ENCODE peak calls at places on chromosomes 11 and 22, in eight cellular contexts. One of them, this sample, is unnamed. For H3K9me3, the result is how much of the 10 kb centered on the place peaks cover.

GRCh38 chr11:64559351-64560138 is 31.5 kb upstream of the SLC22A12 start:
- DNase-seq in left ventricle myocardium inferior: no peak
- DNase-seq in fibroblast of lung: no peak
- DNase-seq in neuronal stem cell: no peak
- DNase-seq in mammary epithelial cell: no peak
- DNase-seq in kidney: peak
- DNase-seq in IMR-90: no peak
- DNase-seq in adrenal gland: no peak
- DNase-seq in this sample: no peak

GRCh38 chr11:68146010-68146540 is 24.9 kb upstream of the CHKA start:
- DNase-seq in fibroblast of lung: no peak
- DNase-seq in kidney: peak
- DNase-seq in neuronal stem cell: no peak
- DNase-seq in mammary epithelial cell: no peak
- DNase-seq in IMR-90: no peak
- DNase-seq in adrenal gland: peak
- DNase-seq in left ventricle myocardium inferior: peak
- DNase-seq in this sample: no peak

GRCh38 chr11:125156346-125156745 is 8.2 kb upstream of the PKNOX2 start:
- DNase-seq in left ventricle myocardium inferior: no peak
- DNase-seq in adrenal gland: no peak
- DNase-seq in mammary epithelial cell: no peak
- DNase-seq in neuronal stem cell: no peak
- DNase-seq in IMR-90: no peak
- DNase-seq in fibroblast of lung: no peak
- DNase-seq in kidney: no peak
- DNase-seq in this sample: no peak

GRCh38 chr11:110573411-110573810 is 138.8 kb downstream of the ARHGAP20 start:
- DNase-seq in mammary epithelial cell: no peak
- DNase-seq in IMR-90: no peak
- DNase-seq in adrenal gland: no peak
- DNase-seq in neuronal stem cell: no peak
- DNase-seq in fibroblast of lung: no peak
- DNase-seq in left ventricle myocardium inferior: no peak
- DNase-seq in kidney: no peak
- DNase-seq in this sample: no peak

GRCh38 chr11:64742940-64743590 is 877 bp downstream of the RASGRP2 start:
- DNase-seq in mammary epithelial cell: peak
- DNase-seq in neuronal stem cell: no peak
- DNase-seq in IMR-90: no peak
- DNase-seq in adrenal gland: peak
- DNase-seq in fibroblast of lung: no peak
- DNase-seq in kidney: peak
- DNase-seq in left ventricle myocardium inferior: peak
- DNase-seq in this sample: peak

GRCh38 chr11:1514349-1515061 is 27.9 kb upstream of the MOB2 start:
- DNase-seq in left ventricle myocardium inferior: peak
- DNase-seq in kidney: peak
- DNase-seq in fibroblast of lung: peak
- DNase-seq in IMR-90: no peak
- DNase-seq in adrenal gland: no peak
- DNase-seq in mammary epithelial cell: no peak
- DNase-seq in neuronal stem cell: no peak
- DNase-seq in this sample: no peak

GRCh38 chr11:34342008-34342533 is 15.7 kb downstream of the ABTB2 start:
- DNase-seq in mammary epithelial cell: no peak
- DNase-seq in left ventricle myocardium inferior: peak
- DNase-seq in fibroblast of lung: peak
- DNase-seq in IMR-90: peak
- DNase-seq in adrenal gland: no peak
- DNase-seq in neuronal stem cell: no peak
- DNase-seq in kidney: no peak
- DNase-seq in this sample: no peak

GRCh38 chr11:129723964-129724291 is 91.7 kb upstream of the TMEM45B start:
- DNase-seq in IMR-90: no peak
- DNase-seq in left ventricle myocardium inferior: no peak
- DNase-seq in fibroblast of lung: no peak
- DNase-seq in kidney: peak
- DNase-seq in adrenal gland: no peak
- DNase-seq in mammary epithelial cell: no peak
- DNase-seq in neuronal stem cell: no peak
- DNase-seq in this sample: no peak

GRCh38 chr11:2325123-2325522 is 23.3 kb downstream of the TSPAN32 start:
- DNase-seq in fibroblast of lung: no peak
- DNase-seq in mammary epithelial cell: no peak
- DNase-seq in left ventricle myocardium inferior: no peak
- DNase-seq in neuronal stem cell: no peak
- DNase-seq in adrenal gland: no peak
- DNase-seq in IMR-90: no peak
- DNase-seq in kidney: no peak
- DNase-seq in this sample: no peak

GRCh38 chr11:72235351-72236057 is 8.5 kb downstream of the PHOX2A start:
- DNase-seq in fibroblast of lung: no peak
- DNase-seq in mammary epithelial cell: no peak
- DNase-seq in IMR-90: no peak
- DNase-seq in left ventricle myocardium inferior: no peak
- DNase-seq in kidney: peak
- DNase-seq in neuronal stem cell: no peak
- DNase-seq in adrenal gland: no peak
- DNase-seq in this sample: no peak

GRCh38 chr11:77188912-77189491 is 61.0 kb downstream of the MYO7A start:
- DNase-seq in IMR-90: no peak
- DNase-seq in adrenal gland: no peak
- DNase-seq in fibroblast of lung: no peak
- DNase-seq in left ventricle myocardium inferior: no peak
- DNase-seq in kidney: peak
- DNase-seq in mammary epithelial cell: no peak
- DNase-seq in neuronal stem cell: no peak
- DNase-seq in this sample: no peak

GRCh38 chr11:75229466-75229865 is 11.1 kb upstream of the TPBGL start:
- DNase-seq in kidney: no peak
- DNase-seq in adrenal gland: no peak
- DNase-seq in neuronal stem cell: no peak
- DNase-seq in IMR-90: no peak
- DNase-seq in left ventricle myocardium inferior: no peak
- DNase-seq in fibroblast of lung: no peak
- DNase-seq in mammary epithelial cell: no peak
- DNase-seq in this sample: no peak

GRCh38 chr11:128235958-128236357 is 351.4 kb downstream of the ETS1 start:
- DNase-seq in mammary epithelial cell: no peak
- DNase-seq in kidney: no peak
- DNase-seq in adrenal gland: no peak
- DNase-seq in IMR-90: no peak
- DNase-seq in fibroblast of lung: no peak
- DNase-seq in left ventricle myocardium inferior: no peak
- DNase-seq in neuronal stem cell: no peak
- DNase-seq in this sample: no peak

GRCh38 chr11:1481861-1482441 is 4.6 kb downstream of the MOB2 start:
- DNase-seq in fibroblast of lung: no peak
- DNase-seq in kidney: peak
- DNase-seq in left ventricle myocardium inferior: peak
- DNase-seq in adrenal gland: no peak
- DNase-seq in mammary epithelial cell: no peak
- DNase-seq in IMR-90: no peak
- DNase-seq in neuronal stem cell: no peak
- DNase-seq in this sample: no peak

GRCh38 chr11:119130662-119131061 is 9.3 kb downstream of the HINFP start:
- DNase-seq in fibroblast of lung: peak
- DNase-seq in left ventricle myocardium inferior: no peak
- DNase-seq in mammary epithelial cell: no peak
- DNase-seq in neuronal stem cell: no peak
- DNase-seq in IMR-90: peak
- DNase-seq in kidney: no peak
- DNase-seq in adrenal gland: no peak
- DNase-seq in this sample: no peak

GRCh38 chr11:5626191-5626590 is 1.4 kb downstream of the TRIM34 start:
- DNase-seq in fibroblast of lung: no peak
- DNase-seq in neuronal stem cell: no peak
- DNase-seq in kidney: no peak
- DNase-seq in mammary epithelial cell: no peak
- DNase-seq in adrenal gland: no peak
- DNase-seq in IMR-90: peak
- DNase-seq in left ventricle myocardium inferior: no peak
- DNase-seq in this sample: peak

GRCh38 chr22:39814899-39815298 is 78.7 kb downstream of the ENTHD1 start:
- DNase-seq in neuronal stem cell: no peak
- DNase-seq in fibroblast of lung: peak
- DNase-seq in kidney: no peak
- DNase-seq in mammary epithelial cell: peak
- DNase-seq in IMR-90: peak
- DNase-seq in adrenal gland: no peak
- DNase-seq in left ventricle myocardium inferior: no peak
- DNase-seq in this sample: peak

GRCh38 chr11:27207025-27207650 is 155.9 kb downstream of the CCDC34 start:
- DNase-seq in neuronal stem cell: no peak
- DNase-seq in fibroblast of lung: peak
- DNase-seq in left ventricle myocardium inferior: no peak
- DNase-seq in mammary epithelial cell: no peak
- DNase-seq in adrenal gland: no peak
- DNase-seq in kidney: no peak
- DNase-seq in IMR-90: no peak
- DNase-seq in this sample: no peak

GRCh38 chr11:69403556-69404215 is 77.8 kb upstream of the LINC01488 start:
- DNase-seq in neuronal stem cell: no peak
- DNase-seq in adrenal gland: no peak
- DNase-seq in IMR-90: peak
- DNase-seq in kidney: peak
- DNase-seq in left ventricle myocardium inferior: no peak
- DNase-seq in fibroblast of lung: peak
- DNase-seq in mammary epithelial cell: no peak
- DNase-seq in this sample: peak

DNA sequence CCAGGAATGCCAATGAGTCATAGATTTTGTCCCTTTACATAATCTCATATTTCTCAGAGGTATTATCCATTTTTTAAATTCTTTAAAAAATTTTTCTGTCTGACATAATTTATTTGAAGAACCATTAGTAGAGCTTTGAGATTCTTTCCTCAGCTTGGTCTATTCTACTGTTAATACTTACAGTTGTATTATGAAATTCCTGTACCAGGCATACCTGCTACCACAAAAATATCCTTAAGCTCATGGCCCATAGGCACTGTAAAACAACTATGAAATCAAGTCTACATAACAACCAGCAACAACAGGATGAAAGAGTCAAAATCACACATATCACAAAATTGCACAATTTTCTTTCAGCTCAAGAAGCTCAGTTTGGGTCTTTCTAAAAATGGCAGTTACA is 541.3 kb downstream of the LUZP2 start:
- DNase-seq in IMR-90: no peak
- DNase-seq in fibroblast of lung: no peak
- DNase-seq in kidney: no peak
- DNase-seq in mammary epithelial cell: no peak
- DNase-seq in neuronal stem cell: no peak
- DNase-seq in left ventricle myocardium inferior: no peak
- DNase-seq in adrenal gland: no peak
- DNase-seq in this sample: peak
- H3K9me3 ChIP-seq in IMR-90: under half
- H3K9me3 ChIP-seq in fibroblast of lung: under half
- H3K9me3 ChIP-seq in kidney: under half
- H3K9me3 ChIP-seq in mammary epithelial cell: under half
- H3K9me3 ChIP-seq in neuronal stem cell: under half
- H3K9me3 ChIP-seq in left ventricle myocardium inferior: under half
- H3K9me3 ChIP-seq in adrenal gland: under half
- H3K9me3 ChIP-seq in this sample: under half

GRCh38 chr22:48264586-48264985 is 1502.1 kb downstream of the TBC1D22A start:
- DNase-seq in kidney: no peak
- DNase-seq in IMR-90: no peak
- DNase-seq in neuronal stem cell: no peak
- DNase-seq in fibroblast of lung: no peak
- DNase-seq in mammary epithelial cell: no peak
- DNase-seq in left ventricle myocardium inferior: no peak
- DNase-seq in adrenal gland: no peak
- DNase-seq in this sample: no peak
- H3K9me3 ChIP-seq in kidney: under half
- H3K9me3 ChIP-seq in IMR-90: half or more
- H3K9me3 ChIP-seq in neuronal stem cell: under half
- H3K9me3 ChIP-seq in fibroblast of lung: under half
- H3K9me3 ChIP-seq in mammary epithelial cell: half or more
- H3K9me3 ChIP-seq in left ventricle myocardium inferior: under half
- H3K9me3 ChIP-seq in adrenal gland: under half
- H3K9me3 ChIP-seq in this sample: under half

GRCh38 chr11:3369366-3369765 is 9.6 kb downstream of the ZNF195 start:
- DNase-seq in kidney: no peak
- DNase-seq in mammary epithelial cell: no peak
- DNase-seq in neuronal stem cell: no peak
- DNase-seq in IMR-90: no peak
- DNase-seq in adrenal gland: no peak
- DNase-seq in fibroblast of lung: no peak
- DNase-seq in left ventricle myocardium inferior: no peak
- DNase-seq in this sample: no peak
- H3K9me3 ChIP-seq in kidney: under half
- H3K9me3 ChIP-seq in mammary epithelial cell: under half
- H3K9me3 ChIP-seq in neuronal stem cell: half or more
- H3K9me3 ChIP-seq in IMR-90: under half
- H3K9me3 ChIP-seq in adrenal gland: under half
- H3K9me3 ChIP-seq in fibroblast of lung: under half
- H3K9me3 ChIP-seq in left ventricle myocardium inferior: under half
- H3K9me3 ChIP-seq in this sample: half or more

GRCh38 chr11:100404907-100405306 is 282.2 kb upstream of the ARHGAP42 start:
- DNase-seq in fibroblast of lung: no peak
- DNase-seq in IMR-90: no peak
- DNase-seq in kidney: no peak
- DNase-seq in mammary epithelial cell: no peak
- DNase-seq in neuronal stem cell: no peak
- DNase-seq in adrenal gland: no peak
- DNase-seq in left ventricle myocardium inferior: no peak
- DNase-seq in this sample: no peak
- H3K9me3 ChIP-seq in fibroblast of lung: under half
- H3K9me3 ChIP-seq in IMR-90: under half
- H3K9me3 ChIP-seq in kidney: under half
- H3K9me3 ChIP-seq in mammary epithelial cell: under half
- H3K9me3 ChIP-seq in neuronal stem cell: under half
- H3K9me3 ChIP-seq in adrenal gland: under half
- H3K9me3 ChIP-seq in left ventricle myocardium inferior: under half
- H3K9me3 ChIP-seq in this sample: under half

DNA sequence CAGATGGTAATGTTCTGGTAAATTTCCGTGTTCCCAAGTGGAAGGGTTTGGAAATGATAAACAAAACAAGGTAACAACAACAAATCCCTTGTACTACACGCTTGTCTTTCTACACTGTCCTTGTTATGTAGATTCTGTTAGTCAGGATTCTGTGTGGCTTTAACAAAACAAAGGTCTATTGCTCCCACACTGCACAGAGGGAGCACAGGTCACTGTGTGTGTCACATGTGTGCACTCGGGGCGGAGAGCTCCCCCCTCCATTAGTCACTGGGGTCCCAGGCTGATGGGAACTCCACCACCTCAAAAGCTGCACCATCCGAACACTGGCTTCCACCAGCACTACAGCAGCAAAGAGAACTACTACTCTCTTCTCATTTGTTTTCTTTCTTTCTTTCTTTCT is 227.9 kb downstream of the NTM start:
- DNase-seq in kidney: no peak
- DNase-seq in neuronal stem cell: no peak
- DNase-seq in adrenal gland: no peak
- DNase-seq in left ventricle myocardium inferior: no peak
- DNase-seq in mammary epithelial cell: no peak
- DNase-seq in fibroblast of lung: no peak
- DNase-seq in IMR-90: no peak
- DNase-seq in this sample: no peak
- H3K9me3 ChIP-seq in kidney: under half
- H3K9me3 ChIP-seq in neuronal stem cell: under half
- H3K9me3 ChIP-seq in adrenal gland: under half
- H3K9me3 ChIP-seq in left ventricle myocardium inferior: under half
- H3K9me3 ChIP-seq in mammary epithelial cell: under half
- H3K9me3 ChIP-seq in fibroblast of lung: under half
- H3K9me3 ChIP-seq in IMR-90: under half
- H3K9me3 ChIP-seq in this sample: under half